ENCODE peak calls at places on chromosome 6, in seven cellular contexts. Q is foreskin keratinocyte; X is stimulated activated CD4-positive, alpha-beta T cell treated with anti-CD3 and anti-CD28 coated beads, Interleukin-12 subunit alpha, Interleukin-12 subunit beta, amount 100 ng/mL, for 4 hours; C is tibial artery; D is breast epithelium; I is stromal cell of bone marrow; U is pons. R is an unnamed sample.

GRCh38 chr6:44535967-44536366 is 148.5 kb downstream of the CDC5L start:
- DNase-seq in I (no peak), C (no peak), X (no peak), U (no peak), D (no peak), Q (no peak), R (no peak)

GRCh38 chr6:127952831-127953230 is 52.0 kb upstream of the THEMIS start:
- DNase-seq in D (no peak), Q (no peak), I (no peak), X (no peak), U (no peak), C (no peak), R (no peak)

GRCh38 chr6:106574729-106575458 is 54.4 kb downstream of the RTN4IP1 start:
- DNase-seq in I (peak; percentile 78), C (no peak), U (peak; percentile 78), X (no peak), Q (no peak), D (no peak), R (no peak)

GRCh38 chr6:169173532-169174268 is 79.9 kb downstream of the THBS2 start:
- DNase-seq in C (no peak), X (no peak), I (no peak), D (no peak), U (no peak), Q (peak; percentile 86), R (no peak)

GRCh38 chr6:33410711-33411631 is at the start of gene PHF1:
- DNase-seq in I (peak; percentile 59), U (no peak), X (peak; percentile 75), C (peak; percentile 51), Q (peak; percentile 83), D (no peak), R (peak; percentile 91)

GRCh38 chr6:84633771-84634170 is 130.6 kb downstream of the TBX18 start:
- DNase-seq in U (no peak), X (no peak), D (no peak), C (no peak), I (no peak), Q (no peak), R (no peak)

GRCh38 chr6:43180985-43181384 is 1.0 kb upstream of the CUL9 start:
- DNase-seq in X (no peak), I (no peak), Q (no peak), D (no peak), C (no peak), U (no peak), R (no peak)

GRCh38 chr6:20310185-20310584 is 91.5 kb upstream of the E2F3 start:
- DNase-seq in I (no peak), C (no peak), D (no peak), X (no peak), Q (no peak), U (no peak), R (no peak)

GRCh38 chr6:141265748-141266647 is 866.7 kb upstream of the GJE1 start:
- DNase-seq in U (peak; percentile 9), I (no peak), C (no peak), D (no peak), X (no peak), Q (no peak), R (no peak)

GRCh38 chr6:82385961-82386360 is 22.3 kb downstream of the TPBG start:
- DNase-seq in X (no peak), Q (peak; percentile 64), C (no peak), D (no peak), U (no peak), I (no peak), R (no peak)

GRCh38 chr6:137849076-137849708 is 17.9 kb upstream of the TNFAIP3 start:
- DNase-seq in U (no peak), C (no peak), X (no peak), I (no peak), D (no peak), Q (peak; percentile 42), R (no peak)

GRCh38 chr6:166025149-166025898 is 142.3 kb downstream of the TBXT start:
- DNase-seq in U (no peak), Q (peak; percentile 10), D (no peak), I (peak; percentile 70), C (no peak), X (no peak), R (no peak)

GRCh38 chr6:34723203-34723602 is 26.6 kb upstream of the ILRUN start:
- DNase-seq in Q (no peak), I (peak; percentile 8), C (no peak), D (no peak), X (no peak), U (no peak), R (no peak)

R was measured in GM13977.